ENCODE peak calls at places on chromosomes 7 and 10, in six cellular contexts. G is testis, M is right lobe of liver, A is body of pancreas, Y is ovary, L is heart left ventricle. H is an unnamed sample. For H3K36me3, the result is how much of the 10 kb centered on the place peaks cover.

GRCh38 chr10:124092270-124093075 is 925 bp downstream of the CHST15 start:
- DNase-seq in G (peak), M (peak), A (peak), Y (peak), L (peak), H (peak)

GRCh38 chr10:90125966-90126600 is 424.7 kb downstream of the KIF20B start:
- DNase-seq in G (no peak), M (no peak), A (no peak), Y (no peak), L (no peak), H (no peak)

GRCh38 chr7:359226-359775 is 69.3 kb downstream of the FOXL3 start:
- DNase-seq in G (no peak), M (no peak), A (no peak), Y (no peak), L (no peak), H (no peak)

GRCh38 chr10:69803809-69804208 is 2.1 kb downstream of the COL13A1 start:
- DNase-seq in G (no peak), M (no peak), A (no peak), Y (no peak), L (no peak), H (no peak)

GRCh38 chr10:116270691-116271592 is 2.1 kb downstream of the GFRA1 start:
- DNase-seq in G (no peak), M (peak), A (no peak), Y (peak), L (no peak), H (no peak)

GRCh38 chr7:6443372-6443941 is 4.3 kb downstream of the DAGLB start:
- DNase-seq in G (no peak), M (no peak), A (no peak), Y (no peak), L (no peak), H (no peak)

GRCh38 chr7:7812112-7812511 is 93.7 kb upstream of the RPA3 start:
- DNase-seq in G (no peak), M (peak), A (peak), Y (no peak), L (no peak), H (no peak)

GRCh38 chr7:832292-832967 is at the start of gene SUN1:
- DNase-seq in G (no peak), M (no peak), A (peak), Y (no peak), L (peak), H (peak)

GRCh38 chr7:64182036-64182790 is 24.8 kb upstream of the ZNF735 start:
- DNase-seq in G (no peak), M (no peak), A (no peak), Y (no peak), L (no peak), H (no peak)

GRCh38 chr10:22779331-22780019 is 65.1 kb upstream of the PIP4K2A start:
- DNase-seq in G (no peak), M (no peak), A (no peak), Y (no peak), L (no peak), H (no peak)

GRCh38 chr7:105352018-105352612 is 36.6 kb downstream of the SRPK2 start:
- DNase-seq in G (peak), M (peak), A (peak), Y (peak), L (peak), H (peak)

GRCh38 chr7:148620749-148621372 is 30.3 kb downstream of the C7orf33 start:
- DNase-seq in G (no peak), M (peak), A (no peak), Y (no peak), L (no peak), H (no peak)

GRCh38 chr10:32955790-32956189 is 2.2 kb downstream of the ITGB1 start:
- DNase-seq in G (no peak), M (no peak), A (no peak), Y (no peak), L (no peak), H (no peak)

GRCh38 chr10:32958085-32958991 is at the start of gene ITGB1:
- DNase-seq in G (peak), M (peak), A (peak), Y (peak), L (peak), H (peak)

GRCh38 chr10:32958992-32959703 is 1.1 kb upstream of the ITGB1 start:
- DNase-seq in G (no peak), M (no peak), A (no peak), Y (no peak), L (no peak), H (no peak)

GRCh38 chr10:32956365-32957197 is 1.4 kb downstream of the ITGB1 start:
- DNase-seq in G (no peak), M (no peak), A (no peak), Y (no peak), L (no peak), H (no peak)

DNA sequence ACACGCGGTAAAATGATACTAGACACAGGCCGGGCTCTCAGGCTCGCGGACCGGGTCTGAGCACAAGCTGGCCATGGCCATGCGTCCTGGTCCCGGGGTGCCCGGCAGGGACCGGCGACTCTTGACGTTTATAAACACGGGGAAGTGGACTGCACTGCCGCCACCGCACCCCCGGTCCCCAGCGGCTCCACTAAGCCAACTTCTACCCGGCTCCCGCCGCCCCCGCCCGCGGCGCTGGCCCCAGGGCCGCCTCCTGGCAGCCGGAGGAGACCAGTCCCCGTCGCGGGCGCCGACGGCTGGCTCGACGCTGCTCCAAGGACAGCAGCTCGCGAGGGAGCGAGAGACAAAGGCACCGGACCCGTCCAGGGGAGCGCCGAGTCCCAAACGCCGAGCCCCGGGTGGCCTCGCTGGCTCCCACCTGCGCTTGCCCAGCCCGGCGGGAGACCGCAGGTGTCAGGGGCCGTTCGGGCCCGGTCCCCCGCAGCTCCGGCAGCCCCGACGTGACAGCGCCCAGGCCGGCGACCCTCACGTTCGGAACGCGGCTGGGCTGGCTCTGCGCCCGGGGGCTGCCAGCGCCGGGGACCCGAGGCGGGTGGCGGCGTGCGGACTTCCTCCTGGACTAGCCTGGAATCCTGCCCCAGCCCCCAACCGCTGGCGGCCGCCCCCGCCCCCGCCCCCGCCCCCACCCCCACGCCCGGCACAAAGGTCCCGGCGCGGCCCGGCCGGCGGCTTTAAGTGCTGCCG is 517 bp downstream of the ITGB1 start:
- DNase-seq in G (peak), M (peak), A (peak), Y (peak), L (peak), H (peak)
- TF ChIP-seq POLR2A in G (no peak), M (no peak), A (peak), Y (no peak), L (no peak), H (no peak)

DNA sequence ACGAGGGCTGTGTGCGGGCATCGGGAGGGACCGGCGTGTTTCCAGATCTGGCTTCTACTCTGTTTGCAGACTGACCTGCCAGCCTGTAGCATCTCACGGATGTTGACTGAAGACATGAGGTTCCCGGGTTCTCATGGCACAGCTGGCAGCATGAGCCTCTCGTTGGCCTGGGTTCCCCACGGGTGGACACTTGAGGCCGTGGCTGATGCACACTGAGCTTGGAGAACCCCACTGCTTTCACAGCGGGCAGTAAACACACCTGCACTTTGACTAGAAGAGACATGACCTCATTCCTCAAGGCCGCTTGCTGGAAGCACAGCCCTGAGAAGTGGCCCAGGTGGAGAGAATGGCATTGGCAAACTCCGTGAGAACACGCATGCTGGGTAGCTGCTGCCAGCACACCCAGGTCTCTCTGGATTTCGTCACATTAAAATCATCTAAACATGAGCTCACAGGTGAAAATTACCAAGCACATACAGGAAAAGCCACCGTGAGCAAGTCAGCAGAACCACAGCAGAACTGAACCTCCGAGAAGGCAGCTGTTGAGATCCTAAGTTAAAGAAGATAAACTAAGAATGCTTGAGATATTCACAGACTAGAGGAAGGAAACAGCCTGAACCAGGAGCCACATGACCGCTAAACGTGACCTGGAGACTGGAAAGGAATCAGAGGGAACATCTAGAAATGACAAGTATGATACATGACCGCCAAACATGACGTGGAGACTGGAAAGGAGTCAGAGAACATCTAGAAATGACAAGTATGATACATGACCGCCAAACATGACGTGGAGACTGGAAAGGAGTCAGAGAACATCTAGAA is 32.5 kb downstream of the BNIP3 start:
- DNase-seq in G (no peak), M (peak), A (peak), Y (no peak), L (no peak), H (no peak)
- H3K36me3 ChIP-seq in G (under half), M (under half), A (under half), Y (under half), L (half or more), H (under half)

DNA sequence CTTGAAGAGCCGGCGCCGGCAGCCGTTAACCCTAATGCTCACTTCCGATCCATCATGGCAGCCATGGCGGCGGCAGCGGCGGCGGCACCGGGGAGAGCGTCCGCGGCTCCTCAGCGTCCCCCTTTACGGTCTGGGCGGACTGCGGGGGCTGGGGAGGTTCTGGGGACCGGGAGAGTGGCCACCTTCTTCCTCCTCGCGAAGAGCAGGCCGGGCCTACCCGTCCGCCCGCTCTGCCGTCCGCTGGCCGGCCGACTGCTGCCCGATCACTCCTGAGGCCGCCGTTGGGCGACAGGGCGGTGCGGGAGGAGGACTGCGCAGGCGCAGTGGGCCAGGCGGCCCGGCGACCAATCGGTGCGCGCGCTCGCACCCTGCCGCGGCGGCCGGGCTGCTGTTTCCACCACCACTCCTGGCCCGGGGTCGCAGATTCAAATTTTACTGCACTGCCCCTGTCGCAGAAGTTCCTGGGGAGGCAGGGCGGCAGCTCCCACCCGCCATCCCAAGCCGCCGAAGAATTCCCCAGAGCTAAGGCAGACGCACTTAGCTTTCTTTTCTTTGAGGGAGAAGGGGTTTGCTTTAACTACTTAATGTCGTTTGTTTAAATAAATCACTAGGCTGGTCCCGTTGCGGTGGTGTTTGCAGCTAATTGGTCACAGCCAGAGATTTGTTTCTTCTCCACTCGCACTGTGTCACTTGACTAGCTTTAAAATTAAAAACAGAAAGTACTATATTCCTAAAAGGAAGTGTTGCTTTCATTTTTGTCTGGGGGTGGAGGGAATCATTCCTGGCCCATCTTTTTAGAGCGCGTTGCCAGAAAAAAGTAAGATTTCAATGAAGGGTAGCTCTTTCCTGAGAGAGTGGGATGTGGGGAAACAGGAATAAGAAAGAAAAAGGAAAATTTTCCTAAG is at the start of gene KIF5B:
- DNase-seq in G (peak), M (peak), A (peak), Y (peak), L (peak), H (peak)
- TF ChIP-seq POLR2A in G (peak), M (peak), A (peak), Y (peak), L (peak), H (peak)

GRCh38 chr7:142803901-142804300 is 33.1 kb downstream of the PRSS2 start:
- DNase-seq in G (no peak), M (no peak), A (no peak), Y (no peak), L (no peak), H (no peak)

GRCh38 chr7:142800103-142800502 is 29.3 kb downstream of the PRSS2 start:
- DNase-seq in G (no peak), M (no peak), A (no peak), Y (no peak), L (no peak), H (no peak)

GRCh38 chr7:142800699-142801260 is 30.0 kb downstream of the PRSS2 start:
- DNase-seq in G (no peak), M (no peak), A (no peak), Y (no peak), L (peak), H (no peak)

GRCh38 chr7:142802301-142802700 is 31.5 kb downstream of the PRSS2 start:
- DNase-seq in G (no peak), M (no peak), A (no peak), Y (no peak), L (peak), H (no peak)

DNA sequence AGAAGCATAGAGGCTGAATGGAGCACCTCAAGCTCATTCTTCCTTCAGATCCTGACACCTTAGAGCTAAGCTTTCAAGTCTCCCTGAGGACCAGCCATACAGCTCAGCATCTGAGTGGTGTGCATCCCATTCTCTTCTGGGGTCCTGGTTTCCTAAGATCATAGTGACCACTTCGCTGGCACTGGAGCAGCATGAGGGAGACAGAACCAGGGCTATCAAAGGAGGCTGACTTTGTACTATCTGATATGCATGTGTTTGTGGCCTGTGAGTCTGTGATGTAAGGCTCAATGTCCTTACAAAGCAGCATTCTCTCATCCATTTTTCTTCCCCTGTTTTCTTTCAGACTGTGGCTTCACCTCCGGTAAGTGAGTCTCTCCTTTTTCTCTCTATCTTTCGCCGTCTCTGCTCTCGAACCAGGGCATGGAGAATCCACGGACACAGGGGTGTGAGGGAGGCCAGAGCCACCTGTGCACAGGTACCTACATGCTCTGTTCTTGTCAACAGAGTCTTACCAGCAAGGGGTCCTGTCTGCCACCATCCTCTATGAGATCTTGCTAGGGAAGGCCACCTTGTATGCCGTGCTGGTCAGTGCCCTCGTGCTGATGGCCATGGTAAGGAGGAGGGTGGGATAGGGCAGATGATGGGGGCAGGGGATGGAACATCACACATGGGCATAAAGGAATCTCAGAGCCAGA is 31.0 kb downstream of the PRSS2 start:
- DNase-seq in G (no peak), M (no peak), A (no peak), Y (no peak), L (peak), H (no peak)
- H3K36me3 ChIP-seq in G (under half), M (under half), A (under half), Y (under half), L (under half), H (under half)

GRCh38 chr7:44056681-44057080 is 8.7 kb downstream of the PGAM2 start:
- DNase-seq in G (no peak), M (peak), A (no peak), Y (peak), L (no peak), H (peak)

GRCh38 chr7:44057181-44057848 is 8.1 kb downstream of the PGAM2 start:
- DNase-seq in G (no peak), M (peak), A (no peak), Y (peak), L (no peak), H (peak)

GRCh38 chr7:44058759-44059218 is 6.6 kb downstream of the PGAM2 start:
- DNase-seq in G (no peak), M (peak), A (no peak), Y (peak), L (no peak), H (peak)

GRCh38 chr7:44059219-44060090 is 5.9 kb downstream of the PGAM2 start:
- DNase-seq in G (no peak), M (peak), A (no peak), Y (peak), L (no peak), H (peak)

DNA sequence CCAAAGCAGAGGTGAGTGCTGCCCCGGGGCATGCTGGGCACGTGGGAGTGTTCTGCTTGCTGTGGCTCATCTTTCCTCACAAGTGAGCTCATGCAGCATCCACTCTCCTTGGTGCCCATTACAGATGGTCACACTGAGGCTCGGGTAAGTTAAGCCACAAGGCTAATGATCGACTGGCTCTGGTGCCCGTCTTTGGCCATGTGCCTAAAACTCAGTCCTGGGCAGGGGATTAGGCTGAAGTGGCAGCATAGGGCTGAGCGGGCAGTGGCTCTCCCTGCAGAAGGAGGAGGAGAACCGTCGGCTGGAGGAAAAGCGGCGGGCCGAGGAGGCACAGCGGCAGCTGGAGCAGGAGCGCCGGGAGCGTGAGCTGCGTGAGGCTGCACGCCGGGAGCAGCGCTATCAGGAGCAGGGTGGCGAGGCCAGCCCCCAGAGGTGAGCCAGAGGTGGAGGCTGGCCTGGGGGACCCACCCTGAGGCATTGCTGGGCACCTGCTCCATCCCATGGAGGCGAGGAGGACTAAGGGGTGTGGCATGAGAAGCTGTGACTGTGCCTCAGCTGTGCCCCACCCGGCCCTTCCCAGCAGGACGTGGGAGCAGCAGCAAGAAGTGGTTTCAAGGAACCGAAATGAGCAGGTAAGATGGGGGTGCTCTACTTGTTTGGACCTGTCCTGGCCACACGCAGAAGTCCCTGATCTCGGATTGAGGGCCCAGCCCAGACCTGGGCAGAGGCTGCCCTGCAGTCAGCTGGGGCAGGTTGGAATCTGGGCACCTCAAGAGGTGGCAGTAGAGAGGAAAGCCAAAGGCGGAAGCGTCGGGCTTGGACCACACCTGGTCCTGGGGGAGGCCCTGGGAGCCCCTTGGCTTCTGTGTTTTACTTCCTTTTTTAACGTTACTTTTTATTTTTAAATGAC is 7.3 kb downstream of the PGAM2 start:
- DNase-seq in G (no peak), M (peak), A (no peak), Y (peak), L (no peak), H (peak)
- TF ChIP-seq POLR2A in G (no peak), M (no peak), A (no peak), Y (no peak), L (no peak), H (no peak)

GRCh38 chr10:78335691-78336401 is 302.2 kb downstream of the RPS24 start:
- DNase-seq in G (no peak), M (peak), A (peak), Y (peak), L (peak), H (peak)

GRCh38 chr10:78335371-78335690 is 301.7 kb downstream of the RPS24 start:
- DNase-seq in G (no peak), M (no peak), A (no peak), Y (no peak), L (no peak), H (no peak)

GRCh38 chr10:78337646-78338391 is 304.2 kb downstream of the RPS24 start:
- DNase-seq in G (no peak), M (peak), A (no peak), Y (no peak), L (no peak), H (peak)

GRCh38 chr10:78337016-78337415 is 303.4 kb downstream of the RPS24 start:
- DNase-seq in G (no peak), M (peak), A (no peak), Y (no peak), L (no peak), H (no peak)

DNA sequence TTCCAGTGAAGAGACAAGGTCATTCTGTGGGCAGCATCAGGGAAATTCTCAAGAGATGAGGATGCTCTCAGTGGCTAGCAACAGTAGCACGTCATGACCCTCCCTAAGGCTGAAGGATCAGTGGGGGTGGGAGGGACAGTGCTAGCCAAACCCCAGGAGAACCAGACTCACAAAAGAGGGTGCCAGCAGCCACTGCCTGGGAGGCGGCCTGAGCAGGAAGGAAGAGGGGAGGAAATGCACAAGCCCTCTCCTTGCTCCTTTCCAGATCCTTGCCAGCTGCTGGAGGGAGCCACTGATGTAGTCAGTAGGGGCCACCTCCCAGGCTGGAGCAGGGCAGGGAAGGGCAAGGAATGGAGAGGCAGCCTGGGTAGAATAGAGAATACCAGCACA is 302.7 kb downstream of the RPS24 start:
- DNase-seq in G (no peak), M (peak), A (no peak), Y (no peak), L (no peak), H (peak)
- H3K36me3 ChIP-seq in G (under half), M (under half), A (under half), Y (under half), L (under half), H (under half)

H was measured in uterus.